ENCODE peak calls at places on chromosomes 7 and 10, in ten cellular contexts. One of them, this sample, is unnamed. For H3K27me3, the result is how much of the 10 kb centered on the place peaks cover.

GRCh38 chr10:114179747-114180146 is 594 bp downstream of the TDRD1 start:
- DNase-seq in esophagus squamous epithelium: no peak
- DNase-seq in tibial artery: no peak
- DNase-seq in cardiac muscle cell: no peak
- DNase-seq in HCT116: no peak
- DNase-seq in stomach: no peak
- DNase-seq in bronchial epithelial cell: no peak
- DNase-seq in Caco-2: no peak
- DNase-seq in heart left ventricle: no peak
- DNase-seq in ascending aorta: no peak
- DNase-seq in this sample: no peak

GRCh38 chr10:70679498-70679897 is 7.2 kb downstream of the ADAMTS14 start:
- DNase-seq in bronchial epithelial cell: no peak
- DNase-seq in Caco-2: no peak
- DNase-seq in HCT116: no peak
- DNase-seq in esophagus squamous epithelium: no peak
- DNase-seq in ascending aorta: no peak
- DNase-seq in tibial artery: no peak
- DNase-seq in stomach: no peak
- DNase-seq in cardiac muscle cell: peak
- DNase-seq in heart left ventricle: no peak
- DNase-seq in this sample: no peak

GRCh38 chr7:158415316-158415715 is 172.3 kb downstream of the PTPRN2 start:
- DNase-seq in esophagus squamous epithelium: no peak
- DNase-seq in ascending aorta: no peak
- DNase-seq in heart left ventricle: no peak
- DNase-seq in bronchial epithelial cell: no peak
- DNase-seq in Caco-2: no peak
- DNase-seq in HCT116: no peak
- DNase-seq in cardiac muscle cell: no peak
- DNase-seq in stomach: peak
- DNase-seq in tibial artery: no peak
- DNase-seq in this sample: no peak

GRCh38 chr10:48740023-48740707 is 55.5 kb downstream of the WDFY4 start:
- DNase-seq in HCT116: no peak
- DNase-seq in stomach: no peak
- DNase-seq in bronchial epithelial cell: peak
- DNase-seq in heart left ventricle: no peak
- DNase-seq in esophagus squamous epithelium: no peak
- DNase-seq in cardiac muscle cell: no peak
- DNase-seq in Caco-2: no peak
- DNase-seq in tibial artery: no peak
- DNase-seq in ascending aorta: no peak
- DNase-seq in this sample: no peak

GRCh38 chr7:158252837-158253669 is 334.6 kb downstream of the PTPRN2 start:
- DNase-seq in heart left ventricle: no peak
- DNase-seq in ascending aorta: no peak
- DNase-seq in Caco-2: no peak
- DNase-seq in HCT116: no peak
- DNase-seq in bronchial epithelial cell: no peak
- DNase-seq in esophagus squamous epithelium: no peak
- DNase-seq in stomach: peak
- DNase-seq in tibial artery: peak
- DNase-seq in cardiac muscle cell: no peak
- DNase-seq in this sample: no peak

GRCh38 chr10:1404953-1405260 is 332.4 kb downstream of the ADARB2 start:
- DNase-seq in esophagus squamous epithelium: no peak
- DNase-seq in Caco-2: no peak
- DNase-seq in cardiac muscle cell: no peak
- DNase-seq in heart left ventricle: no peak
- DNase-seq in stomach: peak
- DNase-seq in HCT116: no peak
- DNase-seq in bronchial epithelial cell: no peak
- DNase-seq in ascending aorta: no peak
- DNase-seq in tibial artery: no peak
- DNase-seq in this sample: no peak

GRCh38 chr7:51706851-51707250 is 390.2 kb upstream of the COBL start:
- DNase-seq in Caco-2: no peak
- DNase-seq in cardiac muscle cell: no peak
- DNase-seq in bronchial epithelial cell: no peak
- DNase-seq in esophagus squamous epithelium: no peak
- DNase-seq in ascending aorta: no peak
- DNase-seq in HCT116: no peak
- DNase-seq in stomach: no peak
- DNase-seq in heart left ventricle: no peak
- DNase-seq in tibial artery: no peak
- DNase-seq in this sample: no peak

GRCh38 chr7:80478683-80479082 is 33.2 kb downstream of the GNAT3 start:
- DNase-seq in Caco-2: no peak
- DNase-seq in cardiac muscle cell: peak
- DNase-seq in bronchial epithelial cell: peak
- DNase-seq in tibial artery: no peak
- DNase-seq in heart left ventricle: no peak
- DNase-seq in stomach: no peak
- DNase-seq in HCT116: no peak
- DNase-seq in esophagus squamous epithelium: no peak
- DNase-seq in ascending aorta: no peak
- DNase-seq in this sample: no peak

GRCh38 chr7:25028370-25028971 is 48.5 kb upstream of the OSBPL3 start:
- DNase-seq in cardiac muscle cell: peak
- DNase-seq in Caco-2: peak
- DNase-seq in bronchial epithelial cell: peak
- DNase-seq in ascending aorta: no peak
- DNase-seq in tibial artery: no peak
- DNase-seq in stomach: no peak
- DNase-seq in HCT116: no peak
- DNase-seq in heart left ventricle: no peak
- DNase-seq in esophagus squamous epithelium: no peak
- DNase-seq in this sample: no peak

GRCh38 chr7:107982918-107983389 is 20.0 kb downstream of the LAMB1 start:
- DNase-seq in esophagus squamous epithelium: no peak
- DNase-seq in ascending aorta: no peak
- DNase-seq in heart left ventricle: no peak
- DNase-seq in HCT116: no peak
- DNase-seq in Caco-2: no peak
- DNase-seq in bronchial epithelial cell: peak
- DNase-seq in cardiac muscle cell: no peak
- DNase-seq in stomach: no peak
- DNase-seq in tibial artery: no peak
- DNase-seq in this sample: no peak

GRCh38 chr7:50632561-50633413 is 67.6 kb upstream of the DDC start:
- DNase-seq in bronchial epithelial cell: peak
- DNase-seq in Caco-2: peak
- DNase-seq in stomach: peak
- DNase-seq in HCT116: peak
- DNase-seq in ascending aorta: no peak
- DNase-seq in tibial artery: no peak
- DNase-seq in esophagus squamous epithelium: no peak
- DNase-seq in heart left ventricle: no peak
- DNase-seq in cardiac muscle cell: peak
- DNase-seq in this sample: no peak

GRCh38 chr10:110408203-110408871 is 89.4 kb upstream of the DUSP5 start:
- DNase-seq in stomach: no peak
- DNase-seq in ascending aorta: no peak
- DNase-seq in tibial artery: no peak
- DNase-seq in heart left ventricle: no peak
- DNase-seq in HCT116: no peak
- DNase-seq in Caco-2: no peak
- DNase-seq in bronchial epithelial cell: peak
- DNase-seq in cardiac muscle cell: no peak
- DNase-seq in esophagus squamous epithelium: no peak
- DNase-seq in this sample: no peak

GRCh38 chr10:4686644-4686996 is 139.4 kb upstream of the AKR1E2 start:
- DNase-seq in esophagus squamous epithelium: no peak
- DNase-seq in HCT116: peak
- DNase-seq in bronchial epithelial cell: peak
- DNase-seq in stomach: no peak
- DNase-seq in heart left ventricle: no peak
- DNase-seq in cardiac muscle cell: peak
- DNase-seq in ascending aorta: no peak
- DNase-seq in tibial artery: no peak
- DNase-seq in Caco-2: no peak
- DNase-seq in this sample: no peak

GRCh38 chr7:365593-365992 is 75.6 kb downstream of the FOXL3 start:
- DNase-seq in heart left ventricle: no peak
- DNase-seq in HCT116: no peak
- DNase-seq in stomach: no peak
- DNase-seq in tibial artery: no peak
- DNase-seq in cardiac muscle cell: no peak
- DNase-seq in Caco-2: no peak
- DNase-seq in bronchial epithelial cell: no peak
- DNase-seq in ascending aorta: no peak
- DNase-seq in esophagus squamous epithelium: no peak
- DNase-seq in this sample: no peak

GRCh38 chr7:144390481-144390880 is 13.0 kb downstream of the NOBOX start:
- DNase-seq in esophagus squamous epithelium: no peak
- DNase-seq in Caco-2: no peak
- DNase-seq in heart left ventricle: no peak
- DNase-seq in cardiac muscle cell: no peak
- DNase-seq in ascending aorta: no peak
- DNase-seq in HCT116: no peak
- DNase-seq in bronchial epithelial cell: no peak
- DNase-seq in stomach: no peak
- DNase-seq in tibial artery: no peak
- DNase-seq in this sample: no peak

GRCh38 chr10:13924020-13924725 is 337.4 kb downstream of the PRPF18 start:
- DNase-seq in tibial artery: peak
- DNase-seq in bronchial epithelial cell: peak
- DNase-seq in ascending aorta: no peak
- DNase-seq in HCT116: no peak
- DNase-seq in heart left ventricle: no peak
- DNase-seq in Caco-2: no peak
- DNase-seq in cardiac muscle cell: peak
- DNase-seq in esophagus squamous epithelium: no peak
- DNase-seq in stomach: no peak
- DNase-seq in this sample: no peak

GRCh38 chr7:156889746-156890145 is 3.2 kb downstream of the LMBR1 start:
- DNase-seq in esophagus squamous epithelium: no peak
- DNase-seq in cardiac muscle cell: no peak
- DNase-seq in ascending aorta: no peak
- DNase-seq in HCT116: no peak
- DNase-seq in tibial artery: no peak
- DNase-seq in Caco-2: no peak
- DNase-seq in bronchial epithelial cell: no peak
- DNase-seq in stomach: no peak
- DNase-seq in heart left ventricle: no peak
- DNase-seq in this sample: no peak

GRCh38 chr10:110357252-110357780 is 52.6 kb upstream of the SMNDC1 start:
- DNase-seq in stomach: no peak
- DNase-seq in ascending aorta: no peak
- DNase-seq in heart left ventricle: no peak
- DNase-seq in HCT116: peak
- DNase-seq in cardiac muscle cell: peak
- DNase-seq in Caco-2: no peak
- DNase-seq in esophagus squamous epithelium: no peak
- DNase-seq in tibial artery: no peak
- DNase-seq in bronchial epithelial cell: peak
- DNase-seq in this sample: no peak

GRCh38 chr10:132004052-132004451 is 22.3 kb upstream of the BNIP3 start:
- DNase-seq in esophagus squamous epithelium: no peak
- DNase-seq in ascending aorta: no peak
- DNase-seq in cardiac muscle cell: no peak
- DNase-seq in Caco-2: no peak
- DNase-seq in HCT116: no peak
- DNase-seq in stomach: no peak
- DNase-seq in heart left ventricle: no peak
- DNase-seq in bronchial epithelial cell: no peak
- DNase-seq in tibial artery: no peak
- DNase-seq in this sample: no peak
- TF ChIP-seq CTCF in esophagus squamous epithelium: no peak
- TF ChIP-seq CTCF in ascending aorta: no peak
- TF ChIP-seq CTCF in cardiac muscle cell: no peak
- TF ChIP-seq CTCF in Caco-2: no peak
- TF ChIP-seq CTCF in HCT116: no peak
- TF ChIP-seq CTCF in stomach: no peak
- TF ChIP-seq CTCF in heart left ventricle: no peak
- TF ChIP-seq CTCF in bronchial epithelial cell: no peak
- TF ChIP-seq CTCF in tibial artery: no peak
- TF ChIP-seq CTCF in this sample: no peak

GRCh38 chr10:100736809-100737358 is 8.5 kb upstream of the PAX2 start:
- DNase-seq in heart left ventricle: no peak
- DNase-seq in Caco-2: no peak
- DNase-seq in esophagus squamous epithelium: no peak
- DNase-seq in ascending aorta: no peak
- DNase-seq in tibial artery: no peak
- DNase-seq in stomach: no peak
- DNase-seq in HCT116: no peak
- DNase-seq in bronchial epithelial cell: no peak
- DNase-seq in cardiac muscle cell: no peak
- DNase-seq in this sample: no peak
- H3K27me3 ChIP-seq in heart left ventricle: half or more
- H3K27me3 ChIP-seq in Caco-2: under half
- H3K27me3 ChIP-seq in esophagus squamous epithelium: half or more
- H3K27me3 ChIP-seq in ascending aorta: under half
- H3K27me3 ChIP-seq in tibial artery: half or more
- H3K27me3 ChIP-seq in stomach: half or more
- H3K27me3 ChIP-seq in HCT116: under half
- H3K27me3 ChIP-seq in bronchial epithelial cell: half or more
- H3K27me3 ChIP-seq in cardiac muscle cell: half or more
- H3K27me3 ChIP-seq in this sample: half or more

GRCh38 chr10:100004805-100005510 is 4.8 kb downstream of the DNMBP start:
- DNase-seq in bronchial epithelial cell: no peak
- DNase-seq in ascending aorta: no peak
- DNase-seq in cardiac muscle cell: no peak
- DNase-seq in stomach: no peak
- DNase-seq in Caco-2: no peak
- DNase-seq in heart left ventricle: no peak
- DNase-seq in HCT116: no peak
- DNase-seq in tibial artery: no peak
- DNase-seq in esophagus squamous epithelium: no peak
- DNase-seq in this sample: no peak
- H3K4me3 ChIP-seq in bronchial epithelial cell: no peak
- H3K4me3 ChIP-seq in ascending aorta: no peak
- H3K4me3 ChIP-seq in cardiac muscle cell: no peak
- H3K4me3 ChIP-seq in stomach: no peak
- H3K4me3 ChIP-seq in Caco-2: no peak
- H3K4me3 ChIP-seq in heart left ventricle: no peak
- H3K4me3 ChIP-seq in HCT116: peak
- H3K4me3 ChIP-seq in tibial artery: no peak
- H3K4me3 ChIP-seq in esophagus squamous epithelium: no peak
- H3K4me3 ChIP-seq in this sample: no peak

DNA sequence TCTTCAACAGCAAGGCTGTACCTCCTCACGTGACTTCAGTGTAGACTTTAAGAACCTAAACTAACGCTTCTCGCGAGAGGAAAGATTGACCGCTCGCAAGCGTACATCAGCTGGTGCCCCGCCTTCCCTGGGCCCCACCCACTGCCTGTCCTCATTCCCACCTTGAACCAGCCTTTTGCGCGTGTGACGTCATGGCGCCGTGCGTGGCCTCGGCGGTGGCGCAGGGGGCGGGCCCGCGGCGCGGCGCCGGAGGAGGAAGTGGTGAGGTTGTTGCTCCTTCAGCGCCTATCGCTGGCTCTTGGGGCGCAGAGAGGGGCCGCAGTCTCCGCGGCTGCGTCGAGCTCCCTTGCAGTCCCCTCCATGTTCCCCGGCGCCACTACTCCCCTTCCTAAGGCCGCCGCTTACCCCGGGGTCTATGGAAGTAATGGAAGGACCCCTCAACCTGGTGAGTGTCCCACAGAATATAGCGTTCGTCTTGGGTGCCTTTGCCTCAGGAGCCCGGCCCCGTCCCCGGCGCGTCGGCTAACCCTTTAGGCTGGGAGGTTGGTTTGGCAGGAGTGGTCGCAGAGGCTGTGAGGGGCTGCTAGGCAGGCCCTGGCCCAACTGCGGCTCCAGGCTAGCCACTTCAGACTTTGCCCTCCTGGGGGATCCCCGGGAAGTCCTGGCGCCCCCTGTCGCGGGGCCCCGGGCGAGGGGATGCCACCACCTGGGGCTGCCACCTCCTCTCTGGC is at the start of gene NRBF2:
- DNase-seq in ascending aorta: peak
- DNase-seq in bronchial epithelial cell: peak
- DNase-seq in HCT116: peak
- DNase-seq in Caco-2: peak
- DNase-seq in cardiac muscle cell: peak
- DNase-seq in stomach: peak
- DNase-seq in tibial artery: peak
- DNase-seq in heart left ventricle: peak
- DNase-seq in esophagus squamous epithelium: peak
- DNase-seq in this sample: peak
- TF ChIP-seq CTCF in ascending aorta: peak
- TF ChIP-seq CTCF in bronchial epithelial cell: peak
- TF ChIP-seq CTCF in HCT116: peak
- TF ChIP-seq CTCF in Caco-2: peak
- TF ChIP-seq CTCF in cardiac muscle cell: peak
- TF ChIP-seq CTCF in stomach: no peak
- TF ChIP-seq CTCF in tibial artery: no peak
- TF ChIP-seq CTCF in heart left ventricle: no peak
- TF ChIP-seq CTCF in esophagus squamous epithelium: peak
- TF ChIP-seq CTCF in this sample: peak

This sample was measured in dorsolateral prefrontal cortex.